ENCODE peak calls at places on chromosomes 4 and X, in five cellular contexts. Y, X, D, V and H are unnamed samples. For H3K27me3 and H3K9me3, the result is how much of the 10 kb centered on the place peaks cover.

GRCh38 chrX:68807818-68808217 is 21.0 kb upstream of the EFNB1 start:
- DNase-seq in Y (no peak), X (no peak), D (no peak), V (peak), H (no peak)

GRCh38 chr4:105598787-105599186 is 46.4 kb downstream of the ARHGEF38 start:
- DNase-seq in Y (no peak), X (no peak), D (no peak), V (no peak), H (no peak)

GRCh38 chr4:78588894-78589545 is 37.5 kb downstream of the ANXA3 start:
- DNase-seq in Y (no peak), X (no peak), D (no peak), V (no peak), H (no peak)

GRCh38 chr4:118905546-118905945 is 16.9 kb downstream of the SYNPO2 start:
- DNase-seq in Y (no peak), X (no peak), D (no peak), V (no peak), H (peak)

GRCh38 chr4:38192516-38192915 is 232.3 kb downstream of the PTTG2 start:
- DNase-seq in Y (no peak), X (no peak), D (no peak), V (no peak), H (no peak)

GRCh38 chr4:40684404-40684803 is 54.7 kb upstream of the RBM47 start:
- DNase-seq in Y (no peak), X (no peak), D (no peak), V (no peak), H (no peak)

GRCh38 chr4:3630934-3631585 is 98.8 kb upstream of the LRPAP1 start:
- DNase-seq in Y (peak), X (no peak), D (no peak), V (no peak), H (no peak)

GRCh38 chr4:31737419-31737818 is 1017.2 kb downstream of the PCDH7 start:
- DNase-seq in Y (no peak), X (no peak), D (no peak), V (no peak), H (no peak)

GRCh38 chrX:152600853-152601635 is 36.7 kb upstream of the GABRQ start:
- DNase-seq in Y (no peak), X (no peak), D (no peak), V (no peak), H (no peak)

GRCh38 chr4:184933311-184933710 is 85.0 kb upstream of the HELT start:
- DNase-seq in Y (no peak), X (no peak), D (no peak), V (no peak), H (no peak)

GRCh38 chrX:150767475-150768131 is 74.4 kb downstream of the MTMR1 start:
- DNase-seq in Y (no peak), X (no peak), D (no peak), V (no peak), H (no peak)

GRCh38 chrX:111151764-111152163 is 55.8 kb downstream of the PAK3 start:
- DNase-seq in Y (no peak), X (no peak), D (no peak), V (no peak), H (no peak)

DNA sequence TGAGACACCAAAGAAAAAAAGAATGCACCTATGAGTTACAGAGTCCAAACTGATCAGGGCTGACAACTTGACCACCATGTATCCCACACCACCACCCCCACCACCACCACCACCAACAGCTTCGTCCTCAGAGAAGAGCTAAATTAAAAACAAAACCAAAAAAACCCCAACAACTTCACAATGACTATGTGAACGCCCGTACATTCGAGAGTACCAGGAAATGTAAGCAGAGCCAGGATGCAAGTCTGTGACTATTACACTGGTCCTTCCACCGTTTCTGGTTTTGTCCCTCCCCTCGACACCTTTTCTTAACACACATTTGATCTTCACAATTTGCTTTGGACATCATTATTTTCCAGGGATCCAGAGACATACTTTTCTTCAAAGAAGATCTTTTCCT is 51.0 kb downstream of the WFS1 start:
- DNase-seq in Y (no peak), X (no peak), D (no peak), V (no peak), H (no peak)
- H3K27me3 ChIP-seq in Y (under half), X (under half), D (under half), V (under half), H (under half)

GRCh38 chr4:153159728-153160221 is 44.5 kb upstream of the TRIM2 start:
- DNase-seq in Y (no peak), X (no peak), D (no peak), V (no peak), H (no peak)

GRCh38 chr4:153156263-153156662 is 48.0 kb upstream of the TRIM2 start:
- DNase-seq in Y (no peak), X (no peak), D (no peak), V (no peak), H (no peak)

GRCh38 chr4:153161599-153161971 is 42.7 kb upstream of the TRIM2 start:
- DNase-seq in Y (no peak), X (no peak), D (no peak), V (no peak), H (no peak)

GRCh38 chr4:153160856-153161598 is 43.2 kb upstream of the TRIM2 start:
- DNase-seq in Y (no peak), X (no peak), D (no peak), V (no peak), H (no peak)

GRCh38 chr4:153159016-153159415 is 45.2 kb upstream of the TRIM2 start:
- DNase-seq in Y (no peak), X (no peak), D (no peak), V (no peak), H (no peak)
- TF ChIP-seq CTCF in Y (no peak), X (no peak), D (no peak), V (no peak), H (peak)

DNA sequence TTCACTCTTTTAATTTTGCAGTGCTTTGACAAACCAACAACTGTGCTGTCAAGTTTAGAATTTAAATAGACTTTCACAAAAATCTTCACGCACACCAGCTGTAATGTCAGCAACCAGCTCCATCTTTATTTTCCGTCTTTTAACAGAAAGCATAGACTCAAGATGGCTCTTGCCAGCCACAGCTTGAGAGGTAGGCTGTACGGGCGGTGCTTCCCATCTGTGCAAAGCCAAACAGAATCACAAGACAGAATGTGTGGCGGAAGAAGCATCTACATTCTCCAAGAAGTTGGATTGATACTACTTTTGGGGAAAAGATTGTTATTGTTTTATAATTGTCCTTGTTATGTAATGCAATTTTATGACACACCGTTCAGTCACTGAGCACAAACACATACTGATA is 388.4 kb upstream of the MAGEC2 start:
- DNase-seq in Y (no peak), X (no peak), D (no peak), V (no peak), H (no peak)
- H3K9me3 ChIP-seq in Y (under half), X (under half), D (under half), V (under half), H (under half)

GRCh38 chr4:5890063-5890727 is 2.7 kb downstream of the CRMP1 start:
- DNase-seq in Y (no peak), X (peak), D (no peak), V (peak), H (peak)
- H3K27me3 ChIP-seq in Y (under half), X (half or more), D (under half), V (under half), H (under half)

DNA sequence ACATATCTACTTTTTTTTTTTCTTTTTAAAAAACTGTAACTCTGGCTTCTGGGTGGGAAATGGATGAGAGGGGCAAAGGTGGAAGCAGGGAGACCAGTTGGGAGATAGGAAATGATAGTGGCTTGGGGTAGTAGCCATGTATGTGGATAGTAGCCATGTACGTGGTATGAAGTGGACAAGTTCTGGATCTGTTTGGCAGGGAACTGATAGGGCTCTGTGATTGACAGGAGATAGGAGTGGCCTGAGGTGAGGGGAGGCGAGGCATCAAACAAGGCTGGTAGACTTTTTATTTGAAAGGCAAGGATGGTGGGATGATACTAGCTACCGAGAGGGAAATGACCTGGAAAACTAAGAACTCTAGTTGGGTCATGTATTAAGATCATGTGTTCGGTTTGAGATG is 117.8 kb downstream of the AFF1 start:
- DNase-seq in Y (no peak), X (no peak), D (no peak), V (no peak), H (no peak)
- TF ChIP-seq CTCF in Y (no peak), X (no peak), D (no peak), V (no peak), H (no peak)